ENCODE peak calls at places on chromosomes 3 and 15, in seven cellular contexts. H is body of pancreas, G is mammary epithelial cell, T is HCT116, M is brain microvascular endothelial cell, F is transverse colon, Q is left ventricle myocardium inferior. E is an unnamed sample.
A peak's percentile ranks its signal among the peaks of the same experiment; 100 is the strongest.

GRCh38 chr15:89416339-89417183 is 79.8 kb downstream of the RHCG start:
- DNase-seq in H (peak; percentile 81), G (peak; percentile 56), T (peak; percentile 71), M (peak; percentile 68), F (peak; percentile 68), Q (no peak), E (no peak)

GRCh38 chr3:117252208-117252607 is 542.6 kb downstream of the TUSC7 start:
- DNase-seq in H (no peak), G (no peak), T (no peak), M (no peak), F (no peak), Q (no peak), E (peak; percentile 0)

GRCh38 chr15:38683382-38684242 is 119.0 kb upstream of the RASGRP1 start:
- DNase-seq in H (peak; percentile 75), G (peak; percentile 32), T (peak; percentile 27), M (peak; percentile 47), F (peak; percentile 70), Q (no peak), E (no peak)

GRCh38 chr15:42163947-42164550 is 7.6 kb upstream of the PLA2G4F start:
- DNase-seq in H (no peak), G (no peak), T (no peak), M (no peak), F (no peak), Q (no peak), E (peak; percentile 79)

GRCh38 chr15:83064859-83065258 is 2.2 kb downstream of the BTBD1 start:
- DNase-seq in H (no peak), G (peak; percentile 44), T (no peak), M (no peak), F (no peak), Q (no peak), E (no peak)

GRCh38 chr3:127427666-127428065 is 139.8 kb upstream of the PRR20G start:
- DNase-seq in H (no peak), G (peak; percentile 15), T (no peak), M (no peak), F (no peak), Q (no peak), E (no peak)

GRCh38 chr15:62644874-62645755 is 397.4 kb upstream of the TPM1 start:
- DNase-seq in H (no peak), G (no peak), T (no peak), M (no peak), F (no peak), Q (no peak), E (no peak)

GRCh38 chr3:161694682-161695586 is 198.3 kb downstream of the OTOL1 start:
- DNase-seq in H (no peak), G (no peak), T (no peak), M (no peak), F (no peak), Q (no peak), E (no peak)

GRCh38 chr15:101669744-101670143 is 17.6 kb upstream of the TM2D3 start:
- DNase-seq in H (no peak), G (no peak), T (no peak), M (no peak), F (no peak), Q (no peak), E (no peak)

GRCh38 chr15:69946870-69947269 is 150.8 kb downstream of the TLE3 start:
- DNase-seq in H (no peak), G (no peak), T (no peak), M (no peak), F (no peak), Q (no peak), E (no peak)

GRCh38 chr3:126464997-126465396 is 10.7 kb downstream of the ZXDC start:
- DNase-seq in H (peak; percentile 77), G (no peak), T (no peak), M (no peak), F (no peak), Q (no peak), E (no peak)

GRCh38 chr3:11274743-11275142 is 2.5 kb downstream of the ATG7 start:
- DNase-seq in H (no peak), G (no peak), T (no peak), M (no peak), F (no peak), Q (no peak), E (no peak)

GRCh38 chr15:51735211-51735610 is 2.2 kb downstream of the LYSMD2 start:
- DNase-seq in H (no peak), G (no peak), T (no peak), M (no peak), F (no peak), Q (no peak), E (no peak)

GRCh38 chr3:45611619-45612018 is 17.1 kb downstream of the LIMD1 start:
- DNase-seq in H (peak; percentile 49), G (peak; percentile 86), T (no peak), M (no peak), F (no peak), Q (no peak), E (no peak)

GRCh38 chr15:80183886-80184285 is 31.1 kb downstream of the FAH start:
- DNase-seq in H (no peak), G (no peak), T (no peak), M (no peak), F (no peak), Q (no peak), E (no peak)

GRCh38 chr3:46467562-46467961 is 2.9 kb upstream of the LTF start:
- DNase-seq in H (no peak), G (no peak), T (no peak), M (no peak), F (no peak), Q (no peak), E (no peak)

GRCh38 chr15:31251165-31251564 is 75.5 kb upstream of the KLF13 start:
- DNase-seq in H (no peak), G (no peak), T (no peak), M (no peak), F (no peak), Q (no peak), E (no peak)

GRCh38 chr15:101020945-101021344 is 101.8 kb downstream of the LRRK1 start:
- DNase-seq in H (no peak), G (no peak), T (no peak), M (no peak), F (no peak), Q (no peak), E (no peak)

GRCh38 chr3:128006471-128007424 is 45.5 kb upstream of the SEC61A1 start:
- DNase-seq in H (no peak), G (peak; percentile 45), T (no peak), M (no peak), F (no peak), Q (no peak), E (no peak)

GRCh38 chr15:93331545-93332117 is 242.6 kb upstream of the RGMA start:
- DNase-seq in H (peak; percentile 61), G (no peak), T (no peak), M (no peak), F (no peak), Q (no peak), E (no peak)

GRCh38 chr3:167837430-167837829 is 101.9 kb downstream of the SERPINI1 start:
- DNase-seq in H (no peak), G (no peak), T (no peak), M (no peak), F (no peak), Q (no peak), E (no peak)

GRCh38 chr3:47850062-47850802 is 47.3 kb downstream of the DHX30 start:
- DNase-seq in H (no peak), G (no peak), T (no peak), M (peak; percentile 26), F (no peak), Q (no peak), E (no peak)

GRCh38 chr15:87293016-87293415 is 963.5 kb downstream of the NTRK3 start:
- DNase-seq in H (no peak), G (no peak), T (no peak), M (no peak), F (no peak), Q (no peak), E (no peak)

GRCh38 chr3:137110392-137110996 is 152.7 kb downstream of the IL20RB start:
- DNase-seq in H (peak; percentile 21), G (peak; percentile 11), T (peak; percentile 12), M (peak; percentile 34), F (no peak), Q (no peak), E (no peak)

GRCh38 chr15:40096094-40096876 is 12.4 kb downstream of the BMF start:
- DNase-seq in H (no peak), G (no peak), T (no peak), M (no peak), F (no peak), Q (no peak), E (no peak)

GRCh38 chr15:39327005-39327725 is 253.7 kb upstream of the THBS1 start:
- DNase-seq in H (no peak), G (no peak), T (no peak), M (no peak), F (no peak), Q (no peak), E (no peak)

GRCh38 chr15:43516801-43517353 is 531 bp upstream of the MAP1A start:
- DNase-seq in H (no peak), G (no peak), T (no peak), M (peak; percentile 59), F (no peak), Q (no peak), E (no peak)

GRCh38 chr3:100260685-100261480 is at the start of gene TBC1D23:
- DNase-seq in H (peak; percentile 98), G (peak; percentile 100), T (peak; percentile 99), M (peak; percentile 99), F (peak; percentile 98), Q (peak; percentile 98), E (peak; percentile 98)
- TF ChIP-seq CTCF in H (peak; percentile 30), G (no peak), T (no peak), M (peak; percentile 9), F (peak; percentile 8), Q (no peak), E (peak; percentile 18)

DNA sequence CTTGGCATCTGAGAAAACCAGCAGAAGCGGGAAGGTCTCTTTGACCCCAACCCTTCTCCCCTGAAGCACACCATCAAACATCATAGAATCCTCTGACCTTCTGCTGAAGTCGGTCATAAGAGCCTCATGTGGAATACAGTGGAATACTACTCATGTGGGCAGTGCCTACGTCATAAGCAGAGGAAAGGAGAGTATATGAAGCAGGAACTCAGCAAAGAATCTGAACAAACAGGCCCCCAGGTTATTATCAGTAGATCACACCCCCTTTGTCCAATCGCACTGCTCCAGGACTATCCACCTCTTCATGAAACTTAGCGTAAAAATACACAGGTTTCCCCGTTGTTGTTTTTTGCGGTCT is 394.1 kb upstream of the PROK2 start:
- DNase-seq in H (no peak), G (no peak), T (no peak), M (no peak), F (no peak), Q (no peak), E (no peak)
- H3K27ac ChIP-seq in H (no peak overlapping the region), G (no peak overlapping the region), T (no peak overlapping the region), M (no peak overlapping the region), F (no peak overlapping the region), Q (no peak overlapping the region), E (no peak overlapping the region)

GRCh38 chr15:59918994-59919951 is 84.8 kb upstream of the FOXB1 start:
- DNase-seq in H (no peak), G (peak; percentile 92), T (no peak), M (peak; percentile 82), F (no peak), Q (no peak), E (peak; percentile 88)

GRCh38 chr15:59923508-59923907 is 80.6 kb upstream of the FOXB1 start:
- DNase-seq in H (no peak), G (no peak), T (no peak), M (no peak), F (no peak), Q (no peak), E (no peak)

GRCh38 chr15:59917504-59918157 is 86.5 kb upstream of the FOXB1 start:
- DNase-seq in H (peak; percentile 71), G (peak; percentile 60), T (peak; percentile 22), M (peak; percentile 34), F (peak; percentile 76), Q (no peak), E (peak; percentile 50)
- TF ChIP-seq CTCF in H (peak; percentile 66), G (peak; percentile 74), T (peak; percentile 29), M (peak; percentile 79), F (peak; percentile 61), Q (peak; percentile 46), E (peak; percentile 83)

GRCh38 chr3:69248394-69248793 is 126.0 kb upstream of the LMOD3 start:
- DNase-seq in H (no peak), G (no peak), T (no peak), M (no peak), F (peak; percentile 31), Q (no peak), E (no peak)
- H3K27ac ChIP-seq in H (peak overlapping the region; percentile 62), G (no peak overlapping the region), T (no peak overlapping the region), M (no peak overlapping the region), F (peak overlapping the region; percentile 63), Q (no peak overlapping the region), E (no peak overlapping the region)

E was measured in foreskin keratinocyte.